ENCODE peak calls at places on chromosomes 7 and 10, in ten cellular contexts. One of them, this sample, is unnamed.

GRCh38 chr7:149479554-149479953 is 18.1 kb downstream of the ZNF746 start:
- DNase-seq in GM23338: no peak
- DNase-seq in body of pancreas: no peak
- DNase-seq in left ventricle myocardium inferior: no peak
- DNase-seq in glutamatergic neuron: no peak
- DNase-seq in hepatocyte: no peak
- DNase-seq in cardiac muscle cell: no peak
- DNase-seq in cardiac fibroblast: no peak
- DNase-seq in heart right ventricle: no peak
- DNase-seq in fibroblast of pulmonary artery: no peak
- DNase-seq in this sample: no peak

GRCh38 chr10:70849582-70850016 is 33.9 kb downstream of the SGPL1 start:
- DNase-seq in GM23338: no peak
- DNase-seq in body of pancreas: no peak
- DNase-seq in left ventricle myocardium inferior: no peak
- DNase-seq in glutamatergic neuron: no peak
- DNase-seq in hepatocyte: peak; percentile 33
- DNase-seq in cardiac muscle cell: no peak
- DNase-seq in cardiac fibroblast: peak; percentile 85
- DNase-seq in heart right ventricle: no peak
- DNase-seq in fibroblast of pulmonary artery: peak; percentile 86
- DNase-seq in this sample: no peak

GRCh38 chr7:12982178-12982577 is 294.7 kb downstream of the ARL4A start:
- DNase-seq in GM23338: no peak
- DNase-seq in body of pancreas: no peak
- DNase-seq in left ventricle myocardium inferior: no peak
- DNase-seq in glutamatergic neuron: no peak
- DNase-seq in hepatocyte: no peak
- DNase-seq in cardiac muscle cell: no peak
- DNase-seq in cardiac fibroblast: no peak
- DNase-seq in heart right ventricle: no peak
- DNase-seq in fibroblast of pulmonary artery: no peak
- DNase-seq in this sample: no peak

GRCh38 chr10:35172574-35172973 is 45.9 kb downstream of the CREM start:
- DNase-seq in GM23338: no peak
- DNase-seq in body of pancreas: no peak
- DNase-seq in left ventricle myocardium inferior: peak; percentile 36
- DNase-seq in glutamatergic neuron: no peak
- DNase-seq in hepatocyte: no peak
- DNase-seq in cardiac muscle cell: no peak
- DNase-seq in cardiac fibroblast: peak; percentile 68
- DNase-seq in heart right ventricle: no peak
- DNase-seq in fibroblast of pulmonary artery: peak; percentile 72
- DNase-seq in this sample: no peak

GRCh38 chr10:74586088-74586585 is 240.3 kb upstream of the KAT6B start:
- DNase-seq in GM23338: no peak
- DNase-seq in body of pancreas: peak; percentile 39
- DNase-seq in left ventricle myocardium inferior: no peak
- DNase-seq in glutamatergic neuron: no peak
- DNase-seq in hepatocyte: no peak
- DNase-seq in cardiac muscle cell: peak; percentile 13
- DNase-seq in cardiac fibroblast: peak; percentile 15
- DNase-seq in heart right ventricle: peak; percentile 11
- DNase-seq in fibroblast of pulmonary artery: no peak
- DNase-seq in this sample: peak; percentile 22

GRCh38 chr7:39271386-39271785 is 293.7 kb downstream of the POU6F2 start:
- DNase-seq in GM23338: peak; percentile 15
- DNase-seq in body of pancreas: peak; percentile 79
- DNase-seq in left ventricle myocardium inferior: peak; percentile 33
- DNase-seq in glutamatergic neuron: peak; percentile 38
- DNase-seq in hepatocyte: peak; percentile 27
- DNase-seq in cardiac muscle cell: peak; percentile 73
- DNase-seq in cardiac fibroblast: peak; percentile 44
- DNase-seq in heart right ventricle: peak; percentile 17
- DNase-seq in fibroblast of pulmonary artery: peak; percentile 13
- DNase-seq in this sample: no peak

GRCh38 chr10:15121707-15122106 is 24.6 kb downstream of the RPP38 start:
- DNase-seq in GM23338: no peak
- DNase-seq in body of pancreas: no peak
- DNase-seq in left ventricle myocardium inferior: no peak
- DNase-seq in glutamatergic neuron: no peak
- DNase-seq in hepatocyte: no peak
- DNase-seq in cardiac muscle cell: no peak
- DNase-seq in cardiac fibroblast: no peak
- DNase-seq in heart right ventricle: no peak
- DNase-seq in fibroblast of pulmonary artery: no peak
- DNase-seq in this sample: no peak

GRCh38 chr7:80960228-80960627 is 41.4 kb upstream of the SEMA3C start:
- DNase-seq in GM23338: no peak
- DNase-seq in body of pancreas: no peak
- DNase-seq in left ventricle myocardium inferior: no peak
- DNase-seq in glutamatergic neuron: no peak
- DNase-seq in hepatocyte: no peak
- DNase-seq in cardiac muscle cell: no peak
- DNase-seq in cardiac fibroblast: no peak
- DNase-seq in heart right ventricle: no peak
- DNase-seq in fibroblast of pulmonary artery: no peak
- DNase-seq in this sample: no peak

GRCh38 chr10:87671416-87671815 is 11.7 kb downstream of the PAPSS2 start:
- DNase-seq in GM23338: no peak
- DNase-seq in body of pancreas: no peak
- DNase-seq in left ventricle myocardium inferior: no peak
- DNase-seq in glutamatergic neuron: no peak
- DNase-seq in hepatocyte: no peak
- DNase-seq in cardiac muscle cell: no peak
- DNase-seq in cardiac fibroblast: no peak
- DNase-seq in heart right ventricle: no peak
- DNase-seq in fibroblast of pulmonary artery: no peak
- DNase-seq in this sample: no peak

GRCh38 chr7:70728873-70729552 is 402.9 kb upstream of the GALNT17 start:
- DNase-seq in GM23338: peak; percentile 94
- DNase-seq in body of pancreas: no peak
- DNase-seq in left ventricle myocardium inferior: no peak
- DNase-seq in glutamatergic neuron: peak; percentile 59
- DNase-seq in hepatocyte: peak; percentile 22
- DNase-seq in cardiac muscle cell: no peak
- DNase-seq in cardiac fibroblast: no peak
- DNase-seq in heart right ventricle: no peak
- DNase-seq in fibroblast of pulmonary artery: peak; percentile 14
- DNase-seq in this sample: no peak

GRCh38 chr10:66881814-66882213 is 44.0 kb upstream of the LRRTM3 start:
- DNase-seq in GM23338: no peak
- DNase-seq in body of pancreas: no peak
- DNase-seq in left ventricle myocardium inferior: no peak
- DNase-seq in glutamatergic neuron: no peak
- DNase-seq in hepatocyte: no peak
- DNase-seq in cardiac muscle cell: no peak
- DNase-seq in cardiac fibroblast: no peak
- DNase-seq in heart right ventricle: peak; percentile 13
- DNase-seq in fibroblast of pulmonary artery: no peak
- DNase-seq in this sample: no peak

GRCh38 chr7:64626557-64626956 is 39.4 kb upstream of the ZNF107 start:
- DNase-seq in GM23338: no peak
- DNase-seq in body of pancreas: no peak
- DNase-seq in left ventricle myocardium inferior: no peak
- DNase-seq in glutamatergic neuron: no peak
- DNase-seq in hepatocyte: no peak
- DNase-seq in cardiac muscle cell: no peak
- DNase-seq in cardiac fibroblast: no peak
- DNase-seq in heart right ventricle: no peak
- DNase-seq in fibroblast of pulmonary artery: no peak
- DNase-seq in this sample: no peak

GRCh38 chr7:64628192-64628591 is 37.7 kb upstream of the ZNF107 start:
- DNase-seq in GM23338: no peak
- DNase-seq in body of pancreas: no peak
- DNase-seq in left ventricle myocardium inferior: no peak
- DNase-seq in glutamatergic neuron: no peak
- DNase-seq in hepatocyte: no peak
- DNase-seq in cardiac muscle cell: no peak
- DNase-seq in cardiac fibroblast: no peak
- DNase-seq in heart right ventricle: no peak
- DNase-seq in fibroblast of pulmonary artery: no peak
- DNase-seq in this sample: no peak

GRCh38 chr7:64630496-64630895 is 35.4 kb upstream of the ZNF107 start:
- DNase-seq in GM23338: peak; percentile 51
- DNase-seq in body of pancreas: peak; percentile 19
- DNase-seq in left ventricle myocardium inferior: no peak
- DNase-seq in glutamatergic neuron: no peak
- DNase-seq in hepatocyte: no peak
- DNase-seq in cardiac muscle cell: no peak
- DNase-seq in cardiac fibroblast: peak; percentile 43
- DNase-seq in heart right ventricle: no peak
- DNase-seq in fibroblast of pulmonary artery: peak; percentile 32
- DNase-seq in this sample: no peak

GRCh38 chr7:64626083-64626469 is 39.9 kb upstream of the ZNF107 start:
- DNase-seq in GM23338: no peak
- DNase-seq in body of pancreas: no peak
- DNase-seq in left ventricle myocardium inferior: no peak
- DNase-seq in glutamatergic neuron: no peak
- DNase-seq in hepatocyte: no peak
- DNase-seq in cardiac muscle cell: no peak
- DNase-seq in cardiac fibroblast: no peak
- DNase-seq in heart right ventricle: no peak
- DNase-seq in fibroblast of pulmonary artery: no peak
- DNase-seq in this sample: no peak

DNA sequence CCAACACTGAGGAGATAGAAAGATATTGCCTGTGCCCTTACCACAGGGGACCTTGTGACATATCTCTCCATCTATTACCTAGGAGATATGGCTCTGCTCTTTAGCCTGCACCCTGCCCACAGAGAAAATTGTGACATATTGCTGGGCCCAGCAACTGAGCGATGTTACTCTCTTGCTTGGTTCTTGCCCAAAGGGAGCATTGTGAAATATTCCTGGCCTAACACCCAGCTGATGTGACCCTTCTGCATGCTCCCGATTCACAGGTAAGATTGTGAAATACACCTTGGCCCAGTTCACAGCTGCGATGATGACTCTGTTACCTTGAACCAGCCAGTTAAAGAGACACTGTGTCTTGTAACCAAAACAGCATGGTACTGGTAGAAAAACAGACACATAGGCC is 37.2 kb upstream of the ZNF107 start:
- DNase-seq in GM23338: no peak
- DNase-seq in body of pancreas: no peak
- DNase-seq in left ventricle myocardium inferior: no peak
- DNase-seq in glutamatergic neuron: no peak
- DNase-seq in hepatocyte: no peak
- DNase-seq in cardiac muscle cell: no peak
- DNase-seq in cardiac fibroblast: no peak
- DNase-seq in heart right ventricle: no peak
- DNase-seq in fibroblast of pulmonary artery: no peak
- DNase-seq in this sample: no peak
- TF ChIP-seq CTCF in GM23338: no peak
- TF ChIP-seq CTCF in body of pancreas: no peak
- TF ChIP-seq CTCF in left ventricle myocardium inferior: no peak
- TF ChIP-seq CTCF in glutamatergic neuron: no peak
- TF ChIP-seq CTCF in hepatocyte: no peak
- TF ChIP-seq CTCF in cardiac muscle cell: no peak
- TF ChIP-seq CTCF in cardiac fibroblast: no peak
- TF ChIP-seq CTCF in heart right ventricle: no peak
- TF ChIP-seq CTCF in fibroblast of pulmonary artery: no peak
- TF ChIP-seq CTCF in this sample: no peak

DNA sequence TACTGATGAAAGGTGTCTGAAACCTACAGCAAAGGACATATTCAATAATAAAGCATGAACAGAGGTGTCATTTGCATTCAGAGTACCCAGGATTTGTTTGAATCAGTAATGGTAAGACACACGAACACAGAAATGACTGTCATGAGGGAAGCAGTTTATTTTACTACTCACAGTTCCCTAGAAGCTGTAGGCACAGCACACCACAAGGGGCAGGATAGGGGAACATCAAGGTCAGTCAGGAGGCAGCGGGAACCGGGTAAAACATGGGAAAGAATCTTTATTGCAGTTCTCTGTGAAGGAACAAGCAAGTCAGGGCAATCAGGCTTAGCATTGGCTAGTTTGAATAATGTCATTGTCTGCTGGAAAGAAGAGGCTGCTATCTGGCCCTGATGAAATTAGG is 70.2 kb upstream of the PDSS1 start:
- DNase-seq in GM23338: peak; percentile 76
- DNase-seq in body of pancreas: no peak
- DNase-seq in left ventricle myocardium inferior: no peak
- DNase-seq in glutamatergic neuron: peak; percentile 17
- DNase-seq in hepatocyte: peak; percentile 27
- DNase-seq in cardiac muscle cell: peak; percentile 21
- DNase-seq in cardiac fibroblast: no peak
- DNase-seq in heart right ventricle: no peak
- DNase-seq in fibroblast of pulmonary artery: no peak
- DNase-seq in this sample: no peak
- TF ChIP-seq CTCF in GM23338: peak; percentile 53
- TF ChIP-seq CTCF in body of pancreas: no peak
- TF ChIP-seq CTCF in left ventricle myocardium inferior: no peak
- TF ChIP-seq CTCF in glutamatergic neuron: no peak
- TF ChIP-seq CTCF in hepatocyte: peak; percentile 20
- TF ChIP-seq CTCF in cardiac muscle cell: no peak
- TF ChIP-seq CTCF in cardiac fibroblast: no peak
- TF ChIP-seq CTCF in heart right ventricle: no peak
- TF ChIP-seq CTCF in fibroblast of pulmonary artery: no peak
- TF ChIP-seq CTCF in this sample: no peak

GRCh38 chr7:10299384-10299783 is 674.3 kb upstream of the PHF14 start:
- DNase-seq in GM23338: no peak
- DNase-seq in body of pancreas: no peak
- DNase-seq in left ventricle myocardium inferior: no peak
- DNase-seq in glutamatergic neuron: no peak
- DNase-seq in hepatocyte: no peak
- DNase-seq in cardiac muscle cell: no peak
- DNase-seq in cardiac fibroblast: no peak
- DNase-seq in heart right ventricle: no peak
- DNase-seq in fibroblast of pulmonary artery: no peak
- DNase-seq in this sample: no peak
- TF ChIP-seq CTCF in GM23338: no peak
- TF ChIP-seq CTCF in body of pancreas: no peak
- TF ChIP-seq CTCF in left ventricle myocardium inferior: no peak
- TF ChIP-seq CTCF in glutamatergic neuron: no peak
- TF ChIP-seq CTCF in hepatocyte: no peak
- TF ChIP-seq CTCF in cardiac muscle cell: no peak
- TF ChIP-seq CTCF in cardiac fibroblast: no peak
- TF ChIP-seq CTCF in heart right ventricle: no peak
- TF ChIP-seq CTCF in fibroblast of pulmonary artery: no peak
- TF ChIP-seq CTCF in this sample: no peak

DNA sequence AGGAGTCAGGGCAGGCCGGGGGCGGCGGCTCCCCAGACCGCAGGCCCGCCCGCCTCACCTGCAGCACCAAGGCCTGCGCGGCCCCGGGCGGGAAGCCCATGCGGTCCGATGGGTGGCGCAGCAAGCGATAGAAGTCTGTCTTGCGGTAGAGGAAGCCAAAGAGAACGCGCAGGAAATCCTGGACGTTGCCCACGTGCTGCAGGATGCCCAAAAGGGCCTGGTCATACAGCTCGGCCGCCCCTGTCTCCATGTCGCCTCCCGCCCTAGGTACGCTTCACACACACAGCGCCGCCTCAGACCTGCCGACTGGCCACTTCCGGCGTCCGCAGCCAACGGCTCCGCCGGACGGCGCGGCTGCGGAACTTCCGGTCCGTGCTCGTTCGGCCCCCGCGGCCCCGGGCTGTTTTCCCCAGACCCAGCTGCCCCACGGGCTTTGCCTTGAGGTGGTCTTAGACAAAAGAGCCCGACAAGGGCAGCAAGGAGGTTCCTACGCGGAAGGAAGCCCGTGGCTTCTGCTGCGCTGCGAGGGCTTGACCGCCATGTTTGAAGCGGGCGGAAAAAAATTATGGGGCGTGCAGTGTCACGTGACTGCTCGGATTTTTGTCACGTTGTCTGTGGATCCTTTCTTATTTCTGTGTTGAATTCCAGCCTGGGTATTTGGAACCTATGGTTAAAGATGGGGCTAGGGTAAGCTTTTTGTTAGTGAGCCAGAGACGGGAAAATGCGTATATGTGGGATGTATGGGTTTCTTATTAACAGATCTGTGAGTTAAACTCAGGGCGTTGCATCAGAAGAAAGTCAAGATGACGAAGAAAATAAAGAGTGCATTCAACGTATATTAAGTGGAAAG is at the start of gene NUDCD3:
- DNase-seq in GM23338: peak; percentile 90
- DNase-seq in body of pancreas: peak; percentile 89
- DNase-seq in left ventricle myocardium inferior: peak; percentile 84
- DNase-seq in glutamatergic neuron: peak; percentile 84
- DNase-seq in hepatocyte: peak; percentile 92
- DNase-seq in cardiac muscle cell: peak; percentile 89
- DNase-seq in cardiac fibroblast: peak; percentile 85
- DNase-seq in heart right ventricle: peak; percentile 84
- DNase-seq in fibroblast of pulmonary artery: peak; percentile 87
- DNase-seq in this sample: peak; percentile 91
- TF ChIP-seq CTCF in GM23338: no peak
- TF ChIP-seq CTCF in body of pancreas: peak; percentile 16
- TF ChIP-seq CTCF in left ventricle myocardium inferior: peak; percentile 15
- TF ChIP-seq CTCF in glutamatergic neuron: no peak
- TF ChIP-seq CTCF in hepatocyte: peak; percentile 15
- TF ChIP-seq CTCF in cardiac muscle cell: peak; percentile 31
- TF ChIP-seq CTCF in cardiac fibroblast: peak; percentile 18
- TF ChIP-seq CTCF in heart right ventricle: peak; percentile 37
- TF ChIP-seq CTCF in fibroblast of pulmonary artery: no peak
- TF ChIP-seq CTCF in this sample: no peak

This sample was measured in GM20000.